ENCODE peak calls at places on chromosomes 6 and 20, in eight cellular contexts. One of them, this sample, is unnamed. For H3K27me3, the result is how much of the 10 kb centered on the place peaks cover.

GRCh38 chr6:35745480-35745879 is 8.6 kb downstream of the ARMC12 start:
- DNase-seq in ovary: no peak
- DNase-seq in endothelial cell of umbilical vein: no peak
- DNase-seq in mammary epithelial cell: no peak
- DNase-seq in HL-60: no peak
- DNase-seq in H1: no peak
- DNase-seq in spleen: no peak
- DNase-seq in upper lobe of right lung: no peak
- DNase-seq in this sample: no peak

GRCh38 chr20:23649830-23650417 is 12.2 kb upstream of the CST3 start:
- DNase-seq in ovary: no peak
- DNase-seq in endothelial cell of umbilical vein: no peak
- DNase-seq in mammary epithelial cell: no peak
- DNase-seq in HL-60: no peak
- DNase-seq in H1: no peak
- DNase-seq in spleen: no peak
- DNase-seq in upper lobe of right lung: no peak
- DNase-seq in this sample: no peak

GRCh38 chr6:54802775-54803631 is 43.6 kb upstream of the FAM83B start:
- DNase-seq in ovary: no peak
- DNase-seq in endothelial cell of umbilical vein: no peak
- DNase-seq in mammary epithelial cell: peak
- DNase-seq in HL-60: no peak
- DNase-seq in H1: no peak
- DNase-seq in spleen: no peak
- DNase-seq in upper lobe of right lung: no peak
- DNase-seq in this sample: peak

GRCh38 chr6:166627875-166628849 is 1.1 kb upstream of the RPS6KA2 start:
- DNase-seq in ovary: peak
- DNase-seq in endothelial cell of umbilical vein: peak
- DNase-seq in mammary epithelial cell: peak
- DNase-seq in HL-60: peak
- DNase-seq in H1: no peak
- DNase-seq in spleen: peak
- DNase-seq in upper lobe of right lung: peak
- DNase-seq in this sample: no peak

GRCh38 chr6:125314019-125314581 is 12.3 kb upstream of the HDDC2 start:
- DNase-seq in ovary: peak
- DNase-seq in endothelial cell of umbilical vein: peak
- DNase-seq in mammary epithelial cell: peak
- DNase-seq in HL-60: no peak
- DNase-seq in H1: no peak
- DNase-seq in spleen: no peak
- DNase-seq in upper lobe of right lung: no peak
- DNase-seq in this sample: peak

GRCh38 chr20:48578397-48579098 is 249.3 kb downstream of the PREX1 start:
- DNase-seq in ovary: no peak
- DNase-seq in endothelial cell of umbilical vein: no peak
- DNase-seq in mammary epithelial cell: no peak
- DNase-seq in HL-60: no peak
- DNase-seq in H1: no peak
- DNase-seq in spleen: no peak
- DNase-seq in upper lobe of right lung: no peak
- DNase-seq in this sample: no peak

GRCh38 chr6:28258877-28259777 is at the start of gene NKAPL:
- DNase-seq in ovary: peak
- DNase-seq in endothelial cell of umbilical vein: peak
- DNase-seq in mammary epithelial cell: peak
- DNase-seq in HL-60: no peak
- DNase-seq in H1: no peak
- DNase-seq in spleen: peak
- DNase-seq in upper lobe of right lung: peak
- DNase-seq in this sample: peak

GRCh38 chr20:38031957-38032356 is 1.3 kb downstream of the TTI1 start:
- DNase-seq in ovary: no peak
- DNase-seq in endothelial cell of umbilical vein: no peak
- DNase-seq in mammary epithelial cell: no peak
- DNase-seq in HL-60: no peak
- DNase-seq in H1: no peak
- DNase-seq in spleen: no peak
- DNase-seq in upper lobe of right lung: no peak
- DNase-seq in this sample: no peak

DNA sequence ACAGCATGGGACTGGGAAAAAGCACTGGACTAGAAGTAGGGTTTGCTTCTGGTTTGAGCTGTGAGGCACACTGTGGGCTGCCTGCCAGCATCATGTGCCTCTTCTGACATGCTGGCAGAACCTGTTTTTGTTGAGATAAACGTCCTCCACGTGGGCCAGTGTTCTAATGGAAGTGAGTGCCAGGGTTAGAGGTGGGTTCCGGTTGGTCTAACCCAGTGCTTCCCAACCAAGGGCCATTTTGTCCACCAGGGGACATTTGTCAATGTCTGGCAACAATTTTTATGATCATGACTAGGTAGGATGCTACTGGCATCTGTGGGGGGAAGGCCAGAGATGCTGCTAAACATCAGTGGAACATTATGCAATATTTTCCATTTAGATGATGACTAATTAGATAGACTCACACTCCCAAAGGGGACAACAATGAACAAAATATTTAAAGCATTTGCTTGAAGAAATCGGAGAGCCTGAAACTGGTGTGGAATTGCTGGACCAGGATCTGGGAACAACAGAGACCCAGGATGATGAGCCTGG is 7.8 kb upstream of the APMAP start:
- DNase-seq in ovary: peak
- DNase-seq in endothelial cell of umbilical vein: peak
- DNase-seq in mammary epithelial cell: peak
- DNase-seq in HL-60: no peak
- DNase-seq in H1: no peak
- DNase-seq in spleen: peak
- DNase-seq in upper lobe of right lung: peak
- DNase-seq in this sample: peak
- TF ChIP-seq CTCF in ovary: no peak
- TF ChIP-seq CTCF in endothelial cell of umbilical vein: no peak
- TF ChIP-seq CTCF in mammary epithelial cell: peak
- TF ChIP-seq CTCF in HL-60: no peak
- TF ChIP-seq CTCF in H1: no peak
- TF ChIP-seq CTCF in spleen: no peak
- TF ChIP-seq CTCF in upper lobe of right lung: no peak
- TF ChIP-seq CTCF in this sample: peak

GRCh38 chr6:25034477-25034876 is 98.7 kb upstream of the RIPOR2 start:
- DNase-seq in ovary: no peak
- DNase-seq in endothelial cell of umbilical vein: no peak
- DNase-seq in mammary epithelial cell: no peak
- DNase-seq in HL-60: no peak
- DNase-seq in H1: no peak
- DNase-seq in spleen: no peak
- DNase-seq in upper lobe of right lung: no peak
- DNase-seq in this sample: no peak
- H3K27ac ChIP-seq in ovary: no peak
- H3K27ac ChIP-seq in endothelial cell of umbilical vein: no peak
- H3K27ac ChIP-seq in mammary epithelial cell: no peak
- H3K27ac ChIP-seq in HL-60: no peak
- H3K27ac ChIP-seq in H1: no peak
- H3K27ac ChIP-seq in spleen: peak
- H3K27ac ChIP-seq in upper lobe of right lung: peak
- H3K27ac ChIP-seq in this sample: no peak

GRCh38 chr6:20266851-20267608 is 54.8 kb upstream of the MBOAT1 start:
- DNase-seq in ovary: no peak
- DNase-seq in endothelial cell of umbilical vein: no peak
- DNase-seq in mammary epithelial cell: peak
- DNase-seq in HL-60: no peak
- DNase-seq in H1: no peak
- DNase-seq in spleen: no peak
- DNase-seq in upper lobe of right lung: no peak
- DNase-seq in this sample: no peak
- H3K27me3 ChIP-seq in ovary: under half
- H3K27me3 ChIP-seq in endothelial cell of umbilical vein: under half
- H3K27me3 ChIP-seq in mammary epithelial cell: under half
- H3K27me3 ChIP-seq in HL-60: under half
- H3K27me3 ChIP-seq in H1: under half
- H3K27me3 ChIP-seq in spleen: under half
- H3K27me3 ChIP-seq in upper lobe of right lung: under half
- H3K27me3 ChIP-seq in this sample: under half

GRCh38 chr6:99614430-99615161 is 8.0 kb downstream of the PRDM13 start:
- DNase-seq in ovary: no peak
- DNase-seq in endothelial cell of umbilical vein: no peak
- DNase-seq in mammary epithelial cell: no peak
- DNase-seq in HL-60: no peak
- DNase-seq in H1: no peak
- DNase-seq in spleen: peak
- DNase-seq in upper lobe of right lung: no peak
- DNase-seq in this sample: no peak

GRCh38 chr6:99612551-99613397 is 6.1 kb downstream of the PRDM13 start:
- DNase-seq in ovary: no peak
- DNase-seq in endothelial cell of umbilical vein: no peak
- DNase-seq in mammary epithelial cell: no peak
- DNase-seq in HL-60: no peak
- DNase-seq in H1: no peak
- DNase-seq in spleen: no peak
- DNase-seq in upper lobe of right lung: no peak
- DNase-seq in this sample: no peak

GRCh38 chr6:99611148-99611547 is 4.5 kb downstream of the PRDM13 start:
- DNase-seq in ovary: no peak
- DNase-seq in endothelial cell of umbilical vein: no peak
- DNase-seq in mammary epithelial cell: no peak
- DNase-seq in HL-60: no peak
- DNase-seq in H1: no peak
- DNase-seq in spleen: no peak
- DNase-seq in upper lobe of right lung: no peak
- DNase-seq in this sample: no peak

GRCh38 chr6:99613398-99613704 is 6.7 kb downstream of the PRDM13 start:
- DNase-seq in ovary: no peak
- DNase-seq in endothelial cell of umbilical vein: no peak
- DNase-seq in mammary epithelial cell: no peak
- DNase-seq in HL-60: no peak
- DNase-seq in H1: no peak
- DNase-seq in spleen: peak
- DNase-seq in upper lobe of right lung: no peak
- DNase-seq in this sample: no peak

GRCh38 chr6:99613705-99614429 is 7.2 kb downstream of the PRDM13 start:
- DNase-seq in ovary: no peak
- DNase-seq in endothelial cell of umbilical vein: no peak
- DNase-seq in mammary epithelial cell: no peak
- DNase-seq in HL-60: no peak
- DNase-seq in H1: no peak
- DNase-seq in spleen: no peak
- DNase-seq in upper lobe of right lung: no peak
- DNase-seq in this sample: no peak
- TF ChIP-seq CTCF in ovary: no peak
- TF ChIP-seq CTCF in endothelial cell of umbilical vein: no peak
- TF ChIP-seq CTCF in mammary epithelial cell: no peak
- TF ChIP-seq CTCF in HL-60: no peak
- TF ChIP-seq CTCF in H1: no peak
- TF ChIP-seq CTCF in spleen: peak
- TF ChIP-seq CTCF in upper lobe of right lung: no peak
- TF ChIP-seq CTCF in this sample: no peak

GRCh38 chr6:6712258-6712978 is 123.9 kb downstream of the LY86 start:
- DNase-seq in ovary: no peak
- DNase-seq in endothelial cell of umbilical vein: no peak
- DNase-seq in mammary epithelial cell: peak
- DNase-seq in HL-60: peak
- DNase-seq in H1: no peak
- DNase-seq in spleen: no peak
- DNase-seq in upper lobe of right lung: peak
- DNase-seq in this sample: peak

GRCh38 chr6:6712979-6713514 is 124.5 kb downstream of the LY86 start:
- DNase-seq in ovary: no peak
- DNase-seq in endothelial cell of umbilical vein: no peak
- DNase-seq in mammary epithelial cell: no peak
- DNase-seq in HL-60: peak
- DNase-seq in H1: no peak
- DNase-seq in spleen: peak
- DNase-seq in upper lobe of right lung: no peak
- DNase-seq in this sample: no peak

GRCh38 chr6:6714498-6715360 is 126.2 kb downstream of the LY86 start:
- DNase-seq in ovary: no peak
- DNase-seq in endothelial cell of umbilical vein: no peak
- DNase-seq in mammary epithelial cell: no peak
- DNase-seq in HL-60: no peak
- DNase-seq in H1: no peak
- DNase-seq in spleen: no peak
- DNase-seq in upper lobe of right lung: no peak
- DNase-seq in this sample: no peak

GRCh38 chr6:6715465-6715864 is 126.9 kb downstream of the LY86 start:
- DNase-seq in ovary: no peak
- DNase-seq in endothelial cell of umbilical vein: no peak
- DNase-seq in mammary epithelial cell: no peak
- DNase-seq in HL-60: no peak
- DNase-seq in H1: no peak
- DNase-seq in spleen: no peak
- DNase-seq in upper lobe of right lung: no peak
- DNase-seq in this sample: no peak

DNA sequence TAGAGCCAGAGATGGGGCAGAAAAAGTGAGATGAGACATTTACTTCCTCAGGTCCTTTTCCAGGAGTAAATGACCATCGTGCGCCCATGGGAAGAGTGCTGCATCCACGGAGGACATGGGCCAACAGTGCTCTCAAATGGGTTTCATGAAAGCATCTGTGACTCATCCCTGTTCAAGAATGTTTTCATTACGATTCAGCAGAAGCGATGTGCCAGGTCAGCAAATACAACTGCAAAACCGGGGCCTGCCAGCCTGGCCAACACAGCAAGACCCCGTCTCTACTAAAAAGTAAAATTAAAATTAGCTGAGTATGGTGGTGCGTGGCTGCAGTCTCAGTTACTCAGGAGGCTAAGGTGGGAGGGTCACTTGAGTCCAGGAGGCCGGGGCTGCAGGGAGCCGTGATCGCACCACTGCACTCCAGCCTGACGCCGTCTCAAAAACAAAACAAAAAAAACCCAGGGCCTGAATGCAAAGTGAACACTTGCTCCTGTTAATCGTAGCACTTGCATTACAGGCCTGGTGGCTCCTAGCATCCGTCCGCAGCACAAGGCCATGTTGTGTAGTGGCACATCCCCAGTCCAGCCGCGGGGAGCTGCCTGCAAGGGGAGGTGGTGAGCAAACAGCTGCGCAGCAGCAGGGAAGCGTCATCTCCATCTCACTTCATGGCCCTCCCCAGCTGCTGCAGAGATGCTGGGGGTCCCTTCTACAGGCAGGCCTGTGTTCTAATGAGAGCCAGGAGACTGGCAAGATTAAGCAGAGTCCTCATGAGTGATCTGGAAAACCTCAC is 125.3 kb downstream of the LY86 start:
- DNase-seq in ovary: no peak
- DNase-seq in endothelial cell of umbilical vein: no peak
- DNase-seq in mammary epithelial cell: no peak
- DNase-seq in HL-60: no peak
- DNase-seq in H1: no peak
- DNase-seq in spleen: no peak
- DNase-seq in upper lobe of right lung: no peak
- DNase-seq in this sample: peak
- H3K27ac ChIP-seq in ovary: no peak
- H3K27ac ChIP-seq in endothelial cell of umbilical vein: no peak
- H3K27ac ChIP-seq in mammary epithelial cell: no peak
- H3K27ac ChIP-seq in HL-60: peak
- H3K27ac ChIP-seq in H1: no peak
- H3K27ac ChIP-seq in spleen: no peak
- H3K27ac ChIP-seq in upper lobe of right lung: peak
- H3K27ac ChIP-seq in this sample: no peak